ENCODE peak calls at places on chromosomes 6 and 20, in ten cellular contexts. One of them, this sample, is unnamed.

GRCh38 chr6:170000071-170000843 is 248.8 kb downstream of the ERMARD start:
- DNase-seq in psoas muscle: no peak
- DNase-seq in pancreas: no peak
- DNase-seq in choroid plexus epithelial cell: no peak
- DNase-seq in fibroblast of the aortic adventitia: no peak
- DNase-seq in upper lobe of right lung: no peak
- DNase-seq in AG10803: no peak
- DNase-seq in PC-3: no peak
- DNase-seq in adrenal gland: no peak
- DNase-seq in breast epithelium: no peak
- DNase-seq in this sample: no peak

GRCh38 chr6:75431379-75431778 is 62.2 kb downstream of the FILIP1 start:
- DNase-seq in adrenal gland: no peak
- DNase-seq in choroid plexus epithelial cell: peak
- DNase-seq in pancreas: no peak
- DNase-seq in upper lobe of right lung: no peak
- DNase-seq in psoas muscle: peak
- DNase-seq in breast epithelium: no peak
- DNase-seq in PC-3: peak
- DNase-seq in AG10803: no peak
- DNase-seq in fibroblast of the aortic adventitia: no peak
- DNase-seq in this sample: no peak

GRCh38 chr6:160124007-160124406 is 2.4 kb downstream of the SLC22A1 start:
- DNase-seq in PC-3: no peak
- DNase-seq in fibroblast of the aortic adventitia: no peak
- DNase-seq in psoas muscle: no peak
- DNase-seq in breast epithelium: no peak
- DNase-seq in AG10803: no peak
- DNase-seq in adrenal gland: no peak
- DNase-seq in choroid plexus epithelial cell: no peak
- DNase-seq in pancreas: no peak
- DNase-seq in upper lobe of right lung: peak
- DNase-seq in this sample: no peak

GRCh38 chr20:13858496-13859270 is 73.9 kb downstream of the NDUFAF5 start:
- DNase-seq in adrenal gland: no peak
- DNase-seq in psoas muscle: no peak
- DNase-seq in fibroblast of the aortic adventitia: no peak
- DNase-seq in choroid plexus epithelial cell: no peak
- DNase-seq in AG10803: peak
- DNase-seq in PC-3: no peak
- DNase-seq in breast epithelium: no peak
- DNase-seq in pancreas: no peak
- DNase-seq in upper lobe of right lung: no peak
- DNase-seq in this sample: no peak

GRCh38 chr6:155524249-155524651 is 68.6 kb upstream of the NOX3 start:
- DNase-seq in choroid plexus epithelial cell: peak
- DNase-seq in adrenal gland: peak
- DNase-seq in PC-3: peak
- DNase-seq in breast epithelium: no peak
- DNase-seq in pancreas: no peak
- DNase-seq in psoas muscle: no peak
- DNase-seq in fibroblast of the aortic adventitia: peak
- DNase-seq in upper lobe of right lung: no peak
- DNase-seq in AG10803: peak
- DNase-seq in this sample: peak

GRCh38 chr6:142633317-142633716 is 311.7 kb downstream of the HIVEP2 start:
- DNase-seq in pancreas: no peak
- DNase-seq in fibroblast of the aortic adventitia: no peak
- DNase-seq in PC-3: no peak
- DNase-seq in breast epithelium: no peak
- DNase-seq in psoas muscle: no peak
- DNase-seq in upper lobe of right lung: no peak
- DNase-seq in adrenal gland: no peak
- DNase-seq in choroid plexus epithelial cell: no peak
- DNase-seq in AG10803: no peak
- DNase-seq in this sample: no peak

GRCh38 chr6:41039060-41039998 is at the start of gene UNC5CL:
- DNase-seq in breast epithelium: no peak
- DNase-seq in pancreas: peak
- DNase-seq in choroid plexus epithelial cell: peak
- DNase-seq in PC-3: peak
- DNase-seq in fibroblast of the aortic adventitia: peak
- DNase-seq in upper lobe of right lung: peak
- DNase-seq in adrenal gland: peak
- DNase-seq in psoas muscle: no peak
- DNase-seq in AG10803: peak
- DNase-seq in this sample: peak

GRCh38 chr6:117496383-117496990 is 14.0 kb downstream of the DCBLD1 start:
- DNase-seq in psoas muscle: no peak
- DNase-seq in breast epithelium: no peak
- DNase-seq in pancreas: no peak
- DNase-seq in upper lobe of right lung: no peak
- DNase-seq in adrenal gland: no peak
- DNase-seq in choroid plexus epithelial cell: peak
- DNase-seq in PC-3: peak
- DNase-seq in fibroblast of the aortic adventitia: peak
- DNase-seq in AG10803: peak
- DNase-seq in this sample: peak

GRCh38 chr6:51025082-51025777 is 206.6 kb downstream of the TFAP2B start:
- DNase-seq in breast epithelium: no peak
- DNase-seq in AG10803: peak
- DNase-seq in psoas muscle: no peak
- DNase-seq in fibroblast of the aortic adventitia: peak
- DNase-seq in choroid plexus epithelial cell: no peak
- DNase-seq in upper lobe of right lung: peak
- DNase-seq in PC-3: peak
- DNase-seq in adrenal gland: no peak
- DNase-seq in pancreas: no peak
- DNase-seq in this sample: no peak

GRCh38 chr6:113978084-113978675 is 7.2 kb upstream of the HDAC2 start:
- DNase-seq in fibroblast of the aortic adventitia: peak
- DNase-seq in pancreas: no peak
- DNase-seq in adrenal gland: no peak
- DNase-seq in upper lobe of right lung: no peak
- DNase-seq in choroid plexus epithelial cell: no peak
- DNase-seq in PC-3: no peak
- DNase-seq in psoas muscle: no peak
- DNase-seq in AG10803: no peak
- DNase-seq in breast epithelium: no peak
- DNase-seq in this sample: no peak

GRCh38 chr6:113982055-113982550 is 11.2 kb upstream of the HDAC2 start:
- DNase-seq in fibroblast of the aortic adventitia: no peak
- DNase-seq in pancreas: no peak
- DNase-seq in upper lobe of right lung: no peak
- DNase-seq in psoas muscle: no peak
- DNase-seq in choroid plexus epithelial cell: no peak
- DNase-seq in PC-3: no peak
- DNase-seq in AG10803: no peak
- DNase-seq in breast epithelium: no peak
- DNase-seq in adrenal gland: no peak
- DNase-seq in this sample: no peak

GRCh38 chr6:113976806-113977205 is 5.9 kb upstream of the HDAC2 start:
- DNase-seq in AG10803: no peak
- DNase-seq in choroid plexus epithelial cell: no peak
- DNase-seq in PC-3: no peak
- DNase-seq in fibroblast of the aortic adventitia: no peak
- DNase-seq in breast epithelium: no peak
- DNase-seq in adrenal gland: no peak
- DNase-seq in pancreas: no peak
- DNase-seq in upper lobe of right lung: no peak
- DNase-seq in psoas muscle: no peak
- DNase-seq in this sample: no peak

GRCh38 chr6:113979930-113980329 is 9.0 kb upstream of the HDAC2 start:
- DNase-seq in adrenal gland: no peak
- DNase-seq in AG10803: no peak
- DNase-seq in choroid plexus epithelial cell: no peak
- DNase-seq in upper lobe of right lung: no peak
- DNase-seq in psoas muscle: no peak
- DNase-seq in pancreas: no peak
- DNase-seq in fibroblast of the aortic adventitia: no peak
- DNase-seq in breast epithelium: no peak
- DNase-seq in PC-3: no peak
- DNase-seq in this sample: no peak

GRCh38 chr6:113980937-113981554 is 10.1 kb upstream of the HDAC2 start:
- DNase-seq in adrenal gland: no peak
- DNase-seq in fibroblast of the aortic adventitia: peak
- DNase-seq in psoas muscle: no peak
- DNase-seq in choroid plexus epithelial cell: peak
- DNase-seq in upper lobe of right lung: no peak
- DNase-seq in AG10803: no peak
- DNase-seq in PC-3: peak
- DNase-seq in breast epithelium: no peak
- DNase-seq in pancreas: no peak
- DNase-seq in this sample: no peak
- TF ChIP-seq CTCF in adrenal gland: peak
- TF ChIP-seq CTCF in fibroblast of the aortic adventitia: peak
- TF ChIP-seq CTCF in psoas muscle: peak
- TF ChIP-seq CTCF in choroid plexus epithelial cell: peak
- TF ChIP-seq CTCF in upper lobe of right lung: peak
- TF ChIP-seq CTCF in AG10803: peak
- TF ChIP-seq CTCF in PC-3: peak
- TF ChIP-seq CTCF in breast epithelium: peak
- TF ChIP-seq CTCF in pancreas: peak
- TF ChIP-seq CTCF in this sample: peak

GRCh38 chr20:3111507-3111906 is 27.0 kb upstream of the AVP start:
- DNase-seq in PC-3: no peak
- DNase-seq in upper lobe of right lung: no peak
- DNase-seq in adrenal gland: no peak
- DNase-seq in psoas muscle: no peak
- DNase-seq in pancreas: no peak
- DNase-seq in AG10803: no peak
- DNase-seq in breast epithelium: no peak
- DNase-seq in choroid plexus epithelial cell: no peak
- DNase-seq in fibroblast of the aortic adventitia: no peak
- DNase-seq in this sample: no peak

GRCh38 chr20:3111995-3112394 is 27.5 kb upstream of the AVP start:
- DNase-seq in fibroblast of the aortic adventitia: no peak
- DNase-seq in PC-3: no peak
- DNase-seq in AG10803: no peak
- DNase-seq in psoas muscle: no peak
- DNase-seq in upper lobe of right lung: no peak
- DNase-seq in pancreas: no peak
- DNase-seq in adrenal gland: no peak
- DNase-seq in breast epithelium: no peak
- DNase-seq in choroid plexus epithelial cell: no peak
- DNase-seq in this sample: no peak

GRCh38 chr20:3119044-3119443 is 34.5 kb upstream of the AVP start:
- DNase-seq in breast epithelium: no peak
- DNase-seq in fibroblast of the aortic adventitia: no peak
- DNase-seq in upper lobe of right lung: no peak
- DNase-seq in pancreas: no peak
- DNase-seq in psoas muscle: no peak
- DNase-seq in AG10803: no peak
- DNase-seq in PC-3: no peak
- DNase-seq in adrenal gland: peak
- DNase-seq in choroid plexus epithelial cell: no peak
- DNase-seq in this sample: no peak

GRCh38 chr20:3116341-3116740 is 31.8 kb upstream of the AVP start:
- DNase-seq in breast epithelium: no peak
- DNase-seq in pancreas: no peak
- DNase-seq in AG10803: no peak
- DNase-seq in adrenal gland: peak
- DNase-seq in psoas muscle: no peak
- DNase-seq in upper lobe of right lung: no peak
- DNase-seq in choroid plexus epithelial cell: no peak
- DNase-seq in PC-3: no peak
- DNase-seq in fibroblast of the aortic adventitia: no peak
- DNase-seq in this sample: no peak

DNA sequence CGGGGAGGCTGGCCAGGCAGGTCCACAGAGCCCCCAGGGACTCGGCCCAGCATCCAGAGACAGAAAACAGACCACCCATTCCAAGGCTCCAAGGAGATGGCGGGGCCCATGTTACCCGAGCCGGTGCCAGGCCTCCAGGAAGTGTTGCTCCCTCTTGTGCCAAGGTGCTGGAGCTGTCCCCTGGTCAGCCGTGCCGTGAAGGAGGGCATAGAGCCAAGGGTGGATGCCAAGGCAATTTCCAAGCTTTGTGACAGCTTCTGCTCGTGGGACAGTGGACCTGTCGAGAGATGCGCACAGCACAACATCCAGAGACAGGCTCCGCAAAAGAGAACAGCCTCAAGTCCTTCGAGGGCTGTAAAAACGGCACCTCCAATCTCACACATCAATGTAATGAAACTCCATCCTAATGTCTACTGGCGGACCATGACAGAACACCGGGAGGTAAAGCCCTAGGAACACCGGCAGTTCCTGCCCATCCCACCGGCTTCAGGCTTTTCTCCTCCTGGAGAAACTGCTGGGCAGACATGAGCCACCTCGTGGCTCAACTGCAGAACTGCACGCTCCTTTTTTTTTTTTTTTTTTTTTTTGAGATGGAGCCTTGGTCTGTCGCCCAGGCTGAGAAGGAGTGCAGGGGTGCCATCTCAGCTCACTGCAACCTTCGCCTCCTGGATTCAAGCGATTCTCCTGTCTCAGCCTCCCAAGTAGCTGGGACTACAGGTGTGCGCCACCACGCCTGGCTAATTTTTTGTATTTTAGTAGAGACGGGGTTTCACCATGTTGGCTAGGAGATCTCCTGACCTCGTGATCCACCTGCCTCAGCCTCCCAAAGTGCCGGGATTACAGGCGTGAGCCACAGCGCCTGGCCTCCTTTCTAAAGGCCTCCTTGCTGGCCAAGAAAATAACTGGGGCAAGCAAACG is 30.9 kb upstream of the AVP start:
- DNase-seq in adrenal gland: peak
- DNase-seq in pancreas: no peak
- DNase-seq in PC-3: peak
- DNase-seq in psoas muscle: no peak
- DNase-seq in breast epithelium: no peak
- DNase-seq in upper lobe of right lung: no peak
- DNase-seq in choroid plexus epithelial cell: peak
- DNase-seq in fibroblast of the aortic adventitia: peak
- DNase-seq in AG10803: peak
- DNase-seq in this sample: peak
- TF ChIP-seq CTCF in adrenal gland: peak
- TF ChIP-seq CTCF in pancreas: peak
- TF ChIP-seq CTCF in PC-3: peak
- TF ChIP-seq CTCF in psoas muscle: peak
- TF ChIP-seq CTCF in breast epithelium: peak
- TF ChIP-seq CTCF in upper lobe of right lung: peak
- TF ChIP-seq CTCF in choroid plexus epithelial cell: peak
- TF ChIP-seq CTCF in fibroblast of the aortic adventitia: peak
- TF ChIP-seq CTCF in AG10803: peak
- TF ChIP-seq CTCF in this sample: peak

GRCh38 chr6:32082951-32083350 is 26.2 kb downstream of the TNXB start:
- DNase-seq in PC-3: peak
- DNase-seq in breast epithelium: no peak
- DNase-seq in upper lobe of right lung: no peak
- DNase-seq in adrenal gland: peak
- DNase-seq in pancreas: no peak
- DNase-seq in AG10803: peak
- DNase-seq in fibroblast of the aortic adventitia: peak
- DNase-seq in choroid plexus epithelial cell: peak
- DNase-seq in psoas muscle: peak
- DNase-seq in this sample: peak
- TF ChIP-seq CTCF in PC-3: no peak
- TF ChIP-seq CTCF in breast epithelium: no peak
- TF ChIP-seq CTCF in upper lobe of right lung: no peak
- TF ChIP-seq CTCF in adrenal gland: no peak
- TF ChIP-seq CTCF in pancreas: no peak
- TF ChIP-seq CTCF in AG10803: no peak
- TF ChIP-seq CTCF in fibroblast of the aortic adventitia: no peak
- TF ChIP-seq CTCF in choroid plexus epithelial cell: no peak
- TF ChIP-seq CTCF in psoas muscle: no peak
- TF ChIP-seq CTCF in this sample: no peak

GRCh38 chr6:167351656-167352354 is 26.9 kb downstream of the TTLL2 start:
- DNase-seq in adrenal gland: no peak
- DNase-seq in breast epithelium: no peak
- DNase-seq in choroid plexus epithelial cell: no peak
- DNase-seq in AG10803: no peak
- DNase-seq in upper lobe of right lung: no peak
- DNase-seq in psoas muscle: no peak
- DNase-seq in fibroblast of the aortic adventitia: no peak
- DNase-seq in PC-3: no peak
- DNase-seq in pancreas: no peak
- DNase-seq in this sample: no peak
- TF ChIP-seq CTCF in adrenal gland: no peak
- TF ChIP-seq CTCF in breast epithelium: no peak
- TF ChIP-seq CTCF in choroid plexus epithelial cell: no peak
- TF ChIP-seq CTCF in AG10803: no peak
- TF ChIP-seq CTCF in upper lobe of right lung: no peak
- TF ChIP-seq CTCF in psoas muscle: no peak
- TF ChIP-seq CTCF in fibroblast of the aortic adventitia: no peak
- TF ChIP-seq CTCF in PC-3: no peak
- TF ChIP-seq CTCF in pancreas: no peak
- TF ChIP-seq CTCF in this sample: no peak

This sample was measured in fibroblast of villous mesenchyme.